ENCODE peak calls at places on chromosomes 4 and X, in four cellular contexts. E is hepatocyte, Z is AG10803, B is PC-3. C is an unnamed sample.

GRCh38 chrX:18173494-18174180 is 47.0 kb downstream of the BEND2 start:
- DNase-seq in Z (no peak), B (no peak), E (no peak), C (no peak)

GRCh38 chr4:77007358-77008230 is 58.0 kb downstream of the SEPTIN11 start:
- DNase-seq in B (peak; percentile 31), Z (peak; percentile 74), E (no peak), C (no peak)

GRCh38 chrX:149830192-149830873 is 48.6 kb downstream of the MAGEA9 start:
- DNase-seq in E (peak; percentile 33), Z (peak; percentile 21), B (no peak), C (peak; percentile 38)

GRCh38 chr4:20432098-20432497 is 180.4 kb downstream of the SLIT2 start:
- DNase-seq in E (peak; percentile 28), B (no peak), Z (peak; percentile 68), C (no peak)

GRCh38 chrX:20265221-20265725 is 1.4 kb downstream of the RPS6KA3 start:
- DNase-seq in E (peak; percentile 74), B (peak; percentile 63), Z (peak; percentile 64), C (peak; percentile 60)

GRCh38 chr4:101018836-101019235 is 328.5 kb downstream of the PPP3CA start:
- DNase-seq in Z (no peak), E (no peak), B (no peak), C (no peak)

GRCh38 chrX:17656035-17656418 is 81.3 kb upstream of the SCML1 start:
- DNase-seq in B (no peak), E (peak; percentile 11), Z (peak; percentile 2), C (no peak)

GRCh38 chrX:102985182-102985581 is 48.1 kb downstream of the RAB40AL start:
- DNase-seq in Z (peak; percentile 11), B (peak; percentile 61), E (no peak), C (no peak)

GRCh38 chr4:164169591-164169990 is 584.3 kb upstream of the SMIM31 start:
- DNase-seq in B (peak; percentile 70), E (no peak), Z (no peak), C (no peak)

GRCh38 chr4:15423285-15423711 is 4.5 kb upstream of the C1QTNF7 start:
- DNase-seq in B (no peak), Z (no peak), E (no peak), C (no peak)

GRCh38 chr4:186217733-186218293 is 9.5 kb upstream of the KLKB1 start:
- DNase-seq in Z (no peak), B (no peak), E (peak; percentile 18), C (no peak)

GRCh38 chrX:120358687-120359086 is 3.2 kb upstream of the ATP1B4 start:
- DNase-seq in Z (peak; percentile 0), B (peak; percentile 38), E (no peak), C (no peak)

GRCh38 chrX:37921758-37922157 is 74.4 kb upstream of the DYNLT3 start:
- DNase-seq in E (no peak), Z (peak; percentile 29), B (peak; percentile 85), C (no peak)

GRCh38 chr4:700587-701264 is 4.9 kb upstream of the PCGF3 start:
- DNase-seq in B (no peak), Z (no peak), E (no peak), C (no peak)

GRCh38 chr4:40916880-40917279 is 167.1 kb downstream of the NSUN7 start:
- DNase-seq in Z (peak; percentile 22), E (peak; percentile 28), B (peak; percentile 23), C (no peak)
- TF ChIP-seq CTCF in Z (peak; percentile 49), E (peak; percentile 21), B (peak; percentile 48), C (no peak)

GRCh38 chrX:8042304-8042703 is 115.1 kb upstream of the PNPLA4 start:
- DNase-seq in Z (no peak), E (no peak), B (peak; percentile 31), C (no peak)
- TF ChIP-seq CTCF in Z (no peak), E (no peak), B (peak; percentile 40), C (no peak)

GRCh38 chrX:55342533-55343501 is 78.1 kb upstream of the PAGE3 start:
- DNase-seq in B (peak; percentile 43), Z (peak; percentile 3), E (no peak), C (no peak)
- TF ChIP-seq CTCF in B (peak; percentile 51), Z (peak; percentile 53), E (no peak), C (peak; percentile 20)

DNA sequence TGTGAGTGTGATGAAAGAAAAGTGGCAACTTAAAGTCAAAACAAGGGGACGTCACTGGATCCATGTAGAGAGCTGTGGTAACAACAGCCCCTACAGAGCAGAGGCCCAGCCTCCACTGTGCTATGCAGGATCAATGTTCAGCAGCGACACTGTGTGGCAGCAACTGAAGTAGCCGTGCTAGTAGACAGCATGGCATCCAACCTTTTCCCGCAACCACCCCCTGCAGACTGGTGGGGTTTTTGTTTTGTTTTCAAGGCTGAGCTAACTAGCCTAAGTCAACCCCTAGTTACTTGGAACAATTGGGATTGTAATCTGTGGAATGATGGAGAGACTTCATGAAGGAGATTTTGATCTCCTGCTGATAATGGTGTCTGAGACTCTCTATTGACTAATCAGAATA is 44.4 kb upstream of the PPARGC1A start:
- DNase-seq in Z (no peak), B (no peak), E (no peak), C (no peak)
- TF ChIP-seq CTCF in Z (no peak), B (no peak), E (no peak), C (no peak)

DNA sequence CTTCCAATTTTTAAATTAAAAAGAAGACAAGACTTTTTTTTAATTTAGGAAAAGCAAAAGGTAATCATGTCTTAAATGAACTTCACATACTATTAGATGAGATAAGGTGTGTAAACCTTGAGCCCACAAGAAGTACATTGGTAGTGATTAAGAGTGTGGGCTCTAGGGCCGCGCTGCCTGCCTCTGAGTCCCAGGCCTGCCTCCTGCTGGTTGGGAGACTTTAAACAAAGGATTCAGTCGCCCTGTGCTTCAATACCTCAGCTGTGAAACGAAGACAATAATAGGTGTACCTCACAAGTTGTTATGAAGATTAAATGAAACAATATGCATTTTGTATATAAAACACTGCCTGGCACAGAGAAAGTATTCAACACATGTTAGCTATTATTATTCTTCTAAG is 95.9 kb upstream of the MYOZ2 start:
- DNase-seq in E (peak; percentile 40), B (no peak), Z (no peak), C (no peak)
- TF ChIP-seq CTCF in E (peak; percentile 27), B (peak; percentile 42), Z (peak; percentile 25), C (no peak)

C was measured in natural killer cell.